ENCODE peak calls at places on chromosome 13, in four cellular contexts. N is vagina; E is cardiac muscle cell; K is CD8-positive, alpha-beta T cell. O is an unnamed sample. For H3K4me1, the result is how much of the 10 kb centered on the place peaks cover.

GRCh38 chr13:103762523-103762922 is 696.3 kb upstream of the SLC10A2 start:
- DNase-seq in N (no peak), E (no peak), K (no peak), O (no peak)

GRCh38 chr13:52809310-52809769 is 39.1 kb downstream of the PCDH8 start:
- DNase-seq in N (no peak), E (peak), K (peak), O (peak)

GRCh38 chr13:98707309-98707999 is 45.0 kb downstream of the SLC15A1 start:
- DNase-seq in E (no peak), N (no peak), K (no peak), O (no peak)

GRCh38 chr13:48902421-48902820 is 73.3 kb upstream of the FNDC3A start:
- DNase-seq in K (no peak), N (no peak), E (peak), O (no peak)

GRCh38 chr13:98089826-98090225 is 53.1 kb upstream of the FARP1 start:
- DNase-seq in N (no peak), K (no peak), E (no peak), O (no peak)

GRCh38 chr13:28429096-28429495 is 65.8 kb downstream of the FLT1 start:
- DNase-seq in K (no peak), E (no peak), N (no peak), O (no peak)

GRCh38 chr13:98775844-98776598 is 23.5 kb upstream of the SLC15A1 start:
- DNase-seq in N (no peak), E (no peak), K (no peak), O (peak)

GRCh38 chr13:52085416-52085815 is 43.5 kb downstream of the NEK5 start:
- DNase-seq in N (no peak), E (peak), K (no peak), O (no peak)

GRCh38 chr13:21676611-21677021 is 5.7 kb downstream of the FGF9 start:
- DNase-seq in K (peak), N (no peak), E (no peak), O (peak)

GRCh38 chr13:43300817-43301216 is 277.4 kb downstream of the DNAJC15 start:
- DNase-seq in K (no peak), N (no peak), E (peak), O (no peak)

GRCh38 chr13:110538632-110539031 is 22.9 kb downstream of the RAB20 start:
- DNase-seq in E (peak), K (no peak), N (no peak), O (no peak)

GRCh38 chr13:26425439-26426358 is 131.8 kb upstream of the WASF3 start:
- DNase-seq in N (no peak), E (no peak), K (no peak), O (peak)

GRCh38 chr13:21557995-21558394 is 46.0 kb downstream of the MICU2 start:
- DNase-seq in N (no peak), K (no peak), E (peak), O (no peak)

GRCh38 chr13:99380402-99380801 is 73.2 kb upstream of the GPR183 start:
- DNase-seq in E (no peak), K (peak), N (no peak), O (no peak)

GRCh38 chr13:59279024-59279423 is 884.7 kb downstream of the DIAPH3 start:
- DNase-seq in N (no peak), E (peak), K (no peak), O (no peak)

GRCh38 chr13:106513025-106513424 is 22.4 kb downstream of the EFNB2 start:
- DNase-seq in K (no peak), E (peak), N (no peak), O (no peak)

GRCh38 chr13:72390909-72391308 is 336.5 kb downstream of the MZT1 start:
- DNase-seq in K (no peak), N (no peak), E (no peak), O (no peak)

GRCh38 chr13:23506821-23507210 is 63.4 kb upstream of the TNFRSF19 start:
- DNase-seq in K (no peak), E (peak), N (no peak), O (no peak)

GRCh38 chr13:67223024-67223423 is 7.1 kb downstream of the PCDH9 start:
- DNase-seq in E (peak), K (no peak), N (no peak), O (no peak)

GRCh38 chr13:89066868-89067466 is 1395.8 kb downstream of the SLITRK5 start:
- DNase-seq in N (no peak), K (peak), E (peak), O (peak)

GRCh38 chr13:107367258-107367657 is 799.3 kb upstream of the ARGLU1 start:
- DNase-seq in N (no peak), K (no peak), E (no peak), O (no peak)

GRCh38 chr13:50866817-50867640 is 23.5 kb upstream of the DLEU7 start:
- DNase-seq in E (no peak), N (no peak), K (no peak), O (no peak)

GRCh38 chr13:111111376-111111937 is 3.7 kb upstream of the ARHGEF7 start:
- DNase-seq in E (no peak), K (no peak), N (no peak), O (no peak)

GRCh38 chr13:34941436-34941834 is 635 bp upstream of the NBEA start:
- DNase-seq in K (no peak), N (no peak), E (no peak), O (no peak)

GRCh38 chr13:65472336-65472735 is 1757.8 kb downstream of the PCDH9 start:
- DNase-seq in K (no peak), N (no peak), E (peak), O (no peak)

GRCh38 chr13:109862627-109863026 is 76.2 kb upstream of the IRS2 start:
- DNase-seq in N (no peak), K (no peak), E (peak), O (no peak)

GRCh38 chr13:20387441-20387971 is 138.2 kb downstream of the CRYL1 start:
- DNase-seq in N (peak), K (no peak), E (no peak), O (no peak)

GRCh38 chr13:98089246-98089645 is 53.6 kb upstream of the FARP1 start:
- DNase-seq in N (no peak), K (no peak), E (peak), O (no peak)

GRCh38 chr13:31093145-31093885 is 68.4 kb downstream of the HSPH1 start:
- DNase-seq in K (no peak), N (peak), E (no peak), O (no peak)

GRCh38 chr13:95343944-95344343 is 42.7 kb upstream of the ABCC4 start:
- DNase-seq in N (no peak), E (peak), K (no peak), O (no peak)

DNA sequence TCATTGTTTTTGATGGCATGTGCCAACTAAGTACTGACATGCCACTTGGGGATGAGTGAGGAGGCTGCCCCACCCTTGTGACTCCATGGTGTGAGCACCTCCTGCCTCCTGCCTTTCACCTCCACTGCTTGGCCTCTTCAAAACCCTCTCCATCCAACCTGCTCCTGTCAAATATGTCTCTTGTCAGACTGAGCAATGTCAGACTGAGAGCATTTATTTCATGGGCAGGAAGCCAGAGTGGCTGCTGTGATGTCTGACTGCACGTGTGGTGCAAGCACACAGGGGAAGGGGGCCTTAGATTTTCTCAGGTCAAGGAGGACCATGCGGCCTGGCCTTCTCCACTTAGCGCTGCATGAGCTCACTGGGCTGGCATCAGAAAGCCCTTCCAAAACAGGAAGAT is 68.3 kb downstream of the STARD13 start:
- DNase-seq in K (no peak), N (no peak), E (no peak), O (no peak)
- H3K4me1 ChIP-seq in K (under half), N (half or more), E (under half), O (under half)

GRCh38 chr13:114023716-114024602 is 50.1 kb upstream of the C13orf46 start:
- DNase-seq in E (no peak), K (no peak), N (no peak), O (no peak)

GRCh38 chr13:114022876-114023275 is 49.0 kb upstream of the C13orf46 start:
- DNase-seq in E (no peak), N (no peak), K (no peak), O (no peak)

GRCh38 chr13:114026128-114026880 is 52.4 kb upstream of the C13orf46 start:
- DNase-seq in K (no peak), N (no peak), E (no peak), O (peak)

GRCh38 chr13:114025432-114026127 is 51.7 kb upstream of the C13orf46 start:
- DNase-seq in K (no peak), N (no peak), E (peak), O (peak)

GRCh38 chr13:114024603-114025431 is 50.9 kb upstream of the C13orf46 start:
- DNase-seq in N (no peak), E (no peak), K (no peak), O (no peak)
- H3K4me3 ChIP-seq in N (no peak), E (no peak), K (no peak), O (no peak)

GRCh38 chr13:41634407-41634806 is 177.1 kb downstream of the RGCC start:
- DNase-seq in K (no peak), E (no peak), N (no peak), O (no peak)
- TF ChIP-seq CTCF in K (no peak), E (no peak), N (no peak), O (no peak)

DNA sequence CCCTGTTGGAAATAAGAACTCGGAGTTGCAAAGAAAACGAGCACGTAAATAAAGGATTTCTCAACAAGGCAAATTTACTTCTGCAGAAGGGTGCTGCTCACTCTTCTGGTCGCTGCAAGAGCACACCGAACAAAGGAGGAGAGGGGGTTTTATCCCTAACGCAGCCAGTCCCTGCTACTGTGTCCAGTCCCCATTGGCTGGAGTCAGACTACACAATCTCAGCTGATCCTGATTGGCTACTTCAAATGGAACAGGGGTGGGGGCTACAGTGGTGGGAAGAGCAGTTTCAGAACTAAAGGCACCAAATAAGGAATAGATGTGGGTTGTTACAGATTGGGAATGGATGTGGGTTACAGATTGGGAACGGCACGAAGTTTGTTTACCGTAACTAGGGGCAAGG is 63.9 kb upstream of the MCF2L start:
- DNase-seq in K (no peak), N (no peak), E (no peak), O (no peak)
- H3K4me1 ChIP-seq in K (under half), N (under half), E (under half), O (under half)

O was measured in mucosa of descending colon.